ENCODE peak calls at places on chromosomes 13 and 19, in ten cellular contexts. G, X, Z, U, A, W, V, B, P and C are unnamed samples.

GRCh38 chr13:112526146-112526853 is 61.7 kb downstream of the TUBGCP3 start:
- DNase-seq in V (no peak), X (no peak), G (no peak), W (no peak), P (no peak), B (no peak), U (no peak), Z (no peak), A (no peak), C (no peak)

GRCh38 chr19:2246801-2247361 is 2.2 kb upstream of the AMH start:
- DNase-seq in V (no peak), B (no peak), A (peak; percentile 45), Z (no peak), W (no peak), P (peak; percentile 78), U (no peak), G (no peak), X (peak; percentile 35), C (peak; percentile 80)

GRCh38 chr19:4606921-4607678 is 32.2 kb upstream of the TNFAIP8L1 start:
- DNase-seq in Z (no peak), B (no peak), V (peak; percentile 53), G (no peak), U (no peak), A (no peak), X (no peak), P (peak; percentile 62), W (no peak), C (peak; percentile 84)

GRCh38 chr19:19111138-19111835 is 27.0 kb downstream of the TMEM161A start:
- DNase-seq in G (no peak), P (no peak), Z (no peak), A (no peak), U (no peak), W (no peak), V (no peak), B (no peak), X (no peak), C (no peak)

GRCh38 chr13:49292742-49293498 is 45.2 kb downstream of the CDADC1 start:
- DNase-seq in V (peak; percentile 39), Z (no peak), A (peak; percentile 79), W (no peak), P (peak; percentile 89), B (no peak), G (peak; percentile 33), U (no peak), X (peak; percentile 96), C (no peak)

GRCh38 chr13:109331898-109332297 is 454.5 kb downstream of the IRS2 start:
- DNase-seq in W (no peak), U (no peak), A (peak; percentile 90), V (peak; percentile 33), B (peak; percentile 37), P (peak; percentile 81), X (peak; percentile 89), Z (no peak), G (no peak), C (no peak)

GRCh38 chr13:76812206-76812882 is 73.9 kb downstream of the KCTD12 start:
- DNase-seq in G (no peak), Z (peak; percentile 43), X (no peak), P (peak; percentile 32), W (no peak), V (peak; percentile 31), U (no peak), A (no peak), B (no peak), C (no peak)

GRCh38 chr19:34556500-34556899 is 74.9 kb downstream of the WTIP start:
- DNase-seq in A (peak; percentile 34), X (no peak), Z (no peak), G (no peak), W (no peak), V (peak; percentile 53), U (no peak), B (peak; percentile 76), P (peak; percentile 50), C (no peak)

GRCh38 chr19:6402834-6403608 is 10.1 kb upstream of the GTF2F1 start:
- DNase-seq in V (peak; percentile 46), X (peak; percentile 52), G (no peak), W (no peak), P (peak; percentile 89), Z (no peak), A (peak; percentile 76), U (no peak), B (no peak), C (no peak)

GRCh38 chr19:53621885-53622710 is 9.7 kb upstream of the DPRX start:
- DNase-seq in U (no peak), V (no peak), A (no peak), W (peak; percentile 77), B (no peak), P (peak; percentile 4), X (no peak), G (no peak), Z (no peak), C (no peak)

GRCh38 chr19:2575734-2576481 is 100.0 kb downstream of the GADD45B start:
- DNase-seq in V (peak; percentile 75), B (no peak), Z (peak; percentile 34), W (no peak), G (no peak), A (peak; percentile 95), U (peak; percentile 68), X (peak; percentile 69), P (peak; percentile 95), C (peak; percentile 94)

DNA sequence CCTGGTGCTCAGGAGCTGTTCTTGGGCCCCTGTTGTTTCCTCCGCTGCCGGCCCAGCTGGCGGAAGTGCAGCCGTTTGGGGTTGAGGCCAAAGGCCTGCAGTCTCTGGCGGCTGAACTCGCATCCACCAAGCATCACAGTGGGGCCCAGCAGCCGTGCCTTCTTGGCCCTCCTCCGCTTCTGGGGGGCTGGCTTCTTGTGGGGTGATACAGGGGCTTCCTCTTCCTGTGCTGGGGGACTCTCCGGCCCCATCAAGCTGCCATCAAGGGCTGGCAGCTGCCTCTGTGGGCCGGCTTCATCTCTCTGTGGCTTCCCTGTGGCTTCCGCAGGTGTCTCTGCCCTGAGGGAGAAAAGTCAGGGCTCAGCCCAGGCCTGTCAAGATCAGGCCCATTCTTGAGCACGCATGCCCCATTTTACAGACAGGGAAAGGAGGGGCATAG is 10.3 kb downstream of the ATG4D start:
- DNase-seq in Z (no peak), U (no peak), A (no peak), V (no peak), X (no peak), B (no peak), P (no peak), G (no peak), W (no peak), C (no peak)
- H3K4me3 ChIP-seq in Z (no peak overlapping the region), U (no peak overlapping the region), A (no peak overlapping the region), V (no peak overlapping the region), X (no peak overlapping the region), B (no peak overlapping the region), P (no peak overlapping the region), G (no peak overlapping the region), W (no peak overlapping the region), C (no peak overlapping the region)

DNA sequence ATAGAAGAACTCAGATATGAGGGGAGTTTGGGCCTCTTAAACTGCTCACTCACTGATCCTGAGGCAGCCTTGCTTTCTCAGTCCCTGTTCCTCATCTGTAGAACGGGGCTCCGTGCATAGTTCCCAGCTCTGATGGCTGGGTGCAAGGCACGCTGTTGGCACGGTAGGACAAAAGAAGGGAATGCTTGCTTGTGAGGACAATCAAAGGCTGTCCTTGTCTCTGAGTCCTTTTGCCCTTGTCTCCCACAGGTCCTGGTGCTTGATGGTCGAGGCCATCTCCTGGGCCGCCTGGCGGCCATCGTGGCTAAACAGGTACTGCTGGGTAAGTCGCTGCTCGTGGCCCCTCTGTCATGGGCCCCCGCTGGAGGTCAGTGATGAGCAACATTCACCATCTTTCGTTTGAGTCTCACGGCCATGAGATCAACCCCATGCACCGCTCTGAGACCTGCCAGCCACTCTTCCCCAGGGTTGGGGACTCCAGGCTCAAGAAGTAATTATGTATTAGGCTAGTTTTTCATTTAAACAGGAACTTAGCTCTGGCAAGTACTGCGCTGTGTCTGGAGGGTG is 2.3 kb downstream of the RPL13A start:
- DNase-seq in X (no peak), P (no peak), V (no peak), A (no peak), W (no peak), B (no peak), Z (no peak), G (no peak), U (no peak), C (no peak)
- TF ChIP-seq CTCF in X (no peak), P (no peak), V (peak; percentile 39), A (no peak), W (no peak), B (no peak), Z (no peak), G (no peak), U (no peak), C (no peak)

GRCh38 chr19:47676811-47677210 is 36.4 kb upstream of the EHD2 start:
- DNase-seq in P (no peak), G (no peak), A (no peak), X (no peak), W (no peak), V (no peak), Z (no peak), B (no peak), U (no peak), C (no peak)
- H3K27ac ChIP-seq in P (no peak overlapping the region), G (no peak overlapping the region), A (no peak overlapping the region), X (no peak overlapping the region), W (no peak overlapping the region), V (no peak overlapping the region), Z (no peak overlapping the region), B (no peak overlapping the region), U (no peak overlapping the region), C (no peak overlapping the region)

GRCh38 chr13:48126944-48127814 is 32.3 kb upstream of the MED4 start:
- DNase-seq in U (no peak), W (peak; percentile 23), G (peak; percentile 38), A (peak; percentile 26), P (peak; percentile 86), Z (no peak), V (peak; percentile 93), B (peak; percentile 47), X (peak; percentile 60), C (no peak)

GRCh38 chr13:48123827-48124226 is 28.9 kb upstream of the MED4 start:
- DNase-seq in Z (peak; percentile 49), B (no peak), A (no peak), X (no peak), G (peak; percentile 60), P (no peak), U (no peak), V (no peak), W (peak; percentile 41), C (no peak)

GRCh38 chr13:48121733-48122132 is 26.8 kb upstream of the MED4 start:
- DNase-seq in W (no peak), G (no peak), V (no peak), Z (no peak), P (no peak), A (no peak), X (no peak), U (no peak), B (no peak), C (no peak)

GRCh38 chr13:48120246-48120645 is 25.3 kb upstream of the MED4 start:
- DNase-seq in G (no peak), X (no peak), A (no peak), P (no peak), U (no peak), Z (no peak), B (no peak), W (no peak), V (no peak), C (no peak)

DNA sequence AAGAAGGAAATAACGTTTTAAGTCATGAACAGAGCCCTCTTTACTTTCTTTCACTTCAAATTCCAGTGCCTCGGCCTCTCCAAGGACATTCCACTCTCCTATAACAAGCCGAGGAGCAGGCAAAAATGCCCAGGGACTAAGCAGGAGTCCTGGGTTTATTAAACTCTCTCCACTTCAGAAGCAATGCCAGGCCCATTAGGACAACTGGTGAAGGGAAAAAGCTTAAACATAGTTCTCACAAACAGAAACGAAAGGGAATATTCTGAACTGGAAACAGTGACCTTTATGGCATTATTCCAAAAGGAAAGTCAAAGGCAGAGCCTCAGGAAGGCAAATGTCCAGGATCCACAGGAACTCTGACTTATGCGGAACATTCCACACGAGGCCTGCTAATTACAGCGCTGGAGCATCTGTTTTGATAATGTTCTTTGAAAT is 30.9 kb upstream of the MED4 start:
- DNase-seq in B (no peak), V (no peak), W (no peak), P (peak; percentile 81), Z (no peak), A (no peak), U (no peak), G (peak; percentile 41), X (no peak), C (no peak)
- H3K4me3 ChIP-seq in B (no peak overlapping the region), V (no peak overlapping the region), W (no peak overlapping the region), P (no peak overlapping the region), Z (no peak overlapping the region), A (no peak overlapping the region), U (no peak overlapping the region), G (no peak overlapping the region), X (no peak overlapping the region), C (peak overlapping the region; percentile 55)